ENCODE peak calls at places on chromosomes 1 and 21, in four cellular contexts. U is left ventricle myocardium inferior, H is NB4, O is fibroblast of lung. B is an unnamed sample.

GRCh38 chr1:234543442-234544093 is 64.6 kb upstream of the TARBP1 start:
- DNase-seq in U (peak; percentile 66), H (no peak), O (no peak), B (no peak)

GRCh38 chr1:43932786-43933385 is 715 bp upstream of the ARTN start:
- DNase-seq in U (no peak), H (peak; percentile 14), O (peak; percentile 69), B (no peak)

GRCh38 chr1:183734600-183735036 is 70.3 kb upstream of the RGL1 start:
- DNase-seq in U (peak; percentile 33), H (no peak), O (peak; percentile 35), B (peak; percentile 35)

GRCh38 chr1:162319510-162320160 is 57.0 kb downstream of the SPATA46 start:
- DNase-seq in U (no peak), H (no peak), O (peak; percentile 85), B (no peak)

GRCh38 chr1:57824535-57824934 is 400.7 kb upstream of the DAB1 start:
- DNase-seq in U (no peak), H (no peak), O (no peak), B (no peak)

GRCh38 chr1:2344121-2344681 is 47.2 kb downstream of the MORN1 start:
- DNase-seq in U (no peak), H (no peak), O (no peak), B (no peak)

GRCh38 chr21:35206141-35207125 is 157.3 kb upstream of the RUNX1 start:
- DNase-seq in U (no peak), H (no peak), O (peak; percentile 42), B (peak; percentile 62)

GRCh38 chr1:32754282-32755097 is 51.9 kb upstream of the SYNC start:
- DNase-seq in U (no peak), H (no peak), O (peak; percentile 60), B (peak; percentile 70)

GRCh38 chr1:244865028-244865371 is 657 bp upstream of the HNRNPU start:
- DNase-seq in U (peak; percentile 23), H (peak; percentile 57), O (peak; percentile 37), B (peak; percentile 39)

GRCh38 chr1:35532497-35533226 is 24.5 kb downstream of the KIAA0319L start:
- DNase-seq in U (no peak), H (no peak), O (peak; percentile 49), B (no peak)

GRCh38 chr1:38964140-38964548 is 22.5 kb upstream of the RHBDL2 start:
- DNase-seq in U (no peak), H (peak; percentile 14), O (no peak), B (no peak)

GRCh38 chr1:168497376-168497952 is 46.3 kb downstream of the XCL2 start:
- DNase-seq in U (no peak), H (no peak), O (no peak), B (no peak)

GRCh38 chr1:202551683-202552082 is 158.6 kb downstream of the SYT2 start:
- DNase-seq in U (no peak), H (no peak), O (no peak), B (peak; percentile 40)

GRCh38 chr1:4362314-4363044 is 291.9 kb upstream of the AJAP1 start:
- DNase-seq in U (no peak), H (no peak), O (no peak), B (no peak)
- TF ChIP-seq CTCF in U (no peak), H (no peak), O (no peak), B (no peak)

DNA sequence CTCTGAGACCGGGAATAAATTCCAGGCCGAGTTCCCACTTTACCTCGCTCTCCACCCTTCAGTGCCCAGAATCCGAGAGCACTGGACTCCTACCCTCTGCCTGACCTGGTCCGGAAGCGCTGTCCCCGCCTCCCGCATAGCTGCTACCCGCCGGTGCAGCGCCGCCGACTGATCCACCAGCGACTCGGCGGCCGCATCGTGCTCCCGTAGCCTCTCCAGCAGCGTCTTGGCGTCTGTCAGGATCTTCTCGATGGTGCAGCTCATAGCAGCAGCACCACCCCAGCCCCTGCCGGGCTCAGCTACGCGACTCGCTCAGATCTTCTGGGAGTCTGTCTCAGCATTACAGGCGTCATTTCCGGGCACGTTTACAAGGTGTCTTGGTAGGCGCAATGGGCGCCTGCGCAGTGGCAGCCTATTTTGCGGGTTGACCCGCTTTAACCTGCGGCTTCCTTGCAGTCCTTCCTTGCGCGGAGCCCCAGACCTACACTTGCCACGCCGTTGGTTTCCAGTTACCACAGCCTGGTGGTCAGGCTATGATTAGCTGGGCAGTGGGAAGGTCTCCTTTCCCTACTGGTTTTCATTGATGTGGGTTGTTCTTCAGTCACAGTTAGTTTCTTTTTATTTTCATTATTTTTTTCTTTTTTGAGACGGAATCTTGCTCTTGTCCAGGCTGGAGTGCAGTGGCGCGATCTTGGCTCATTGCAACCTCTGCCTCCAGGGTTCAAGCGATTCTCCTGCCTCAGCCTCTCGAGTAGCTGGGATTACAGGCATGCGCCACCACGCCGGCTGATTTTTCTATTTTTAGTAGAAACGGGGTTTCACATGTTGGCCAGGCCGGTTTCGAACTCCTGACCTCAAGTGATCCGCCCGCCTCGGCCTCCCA is at the start of gene SIKE1:
- DNase-seq in U (peak; percentile 90), H (peak; percentile 97), O (peak; percentile 96), B (peak; percentile 97)
- TF ChIP-seq CTCF in U (no peak), H (no peak), O (no peak), B (no peak)

DNA sequence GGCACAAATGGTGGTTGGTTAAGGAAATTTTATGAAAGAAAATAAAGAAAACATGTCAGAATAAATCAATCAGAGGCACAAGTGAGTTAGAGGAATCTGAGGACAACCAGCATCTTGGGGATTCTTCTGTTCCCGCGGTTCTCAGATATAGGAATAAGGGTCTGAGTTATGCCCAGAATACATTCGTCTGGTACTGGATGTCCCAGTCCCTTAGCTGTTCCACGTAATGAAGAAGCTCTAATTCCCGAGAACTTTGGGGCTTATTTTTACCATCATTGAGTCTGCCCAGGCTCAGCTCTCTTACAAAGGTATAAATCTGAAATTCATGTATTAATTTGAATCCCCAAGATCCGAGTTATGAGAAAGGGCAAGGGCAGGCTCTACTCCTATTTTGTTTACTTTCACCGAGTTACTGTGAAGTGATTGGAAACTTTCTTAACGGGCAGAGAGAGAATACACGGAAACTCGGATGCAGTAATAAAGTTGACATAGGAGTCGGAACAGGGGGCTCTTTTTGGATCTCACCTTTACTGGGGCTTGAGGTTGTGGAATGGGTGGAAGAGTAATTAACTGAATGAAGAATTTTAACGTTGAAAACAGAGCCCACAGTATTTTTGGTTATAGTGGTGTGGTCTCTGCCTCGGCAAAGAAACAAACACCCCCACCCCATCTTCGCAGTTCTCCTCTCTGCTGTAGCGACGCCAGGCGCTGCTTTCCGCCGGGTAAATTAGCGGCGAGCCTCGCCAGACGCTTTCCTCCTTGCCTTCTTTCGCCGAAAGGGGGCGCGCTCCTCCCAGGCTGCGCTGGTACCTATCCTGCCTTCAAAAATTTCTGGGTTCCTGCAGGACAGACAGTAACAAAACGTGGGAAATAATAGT is 7.1 kb downstream of the PRRX1 start:
- DNase-seq in U (peak; percentile 48), H (no peak), O (no peak), B (peak; percentile 74)
- TF ChIP-seq CTCF in U (peak; percentile 70), H (no peak), O (peak; percentile 32), B (peak; percentile 78)

GRCh38 chr1:229980009-229980408 is 87.0 kb upstream of the GALNT2 start:
- DNase-seq in U (no peak), H (no peak), O (peak; percentile 47), B (no peak)
- TF ChIP-seq CTCF in U (no peak), H (no peak), O (no peak), B (no peak)

GRCh38 chr1:214422137-214422671 is 129.2 kb downstream of the PTPN14 start:
- DNase-seq in U (no peak), H (no peak), O (peak; percentile 95), B (no peak)
- TF ChIP-seq CTCF in U (no peak), H (no peak), O (no peak), B (no peak)

DNA sequence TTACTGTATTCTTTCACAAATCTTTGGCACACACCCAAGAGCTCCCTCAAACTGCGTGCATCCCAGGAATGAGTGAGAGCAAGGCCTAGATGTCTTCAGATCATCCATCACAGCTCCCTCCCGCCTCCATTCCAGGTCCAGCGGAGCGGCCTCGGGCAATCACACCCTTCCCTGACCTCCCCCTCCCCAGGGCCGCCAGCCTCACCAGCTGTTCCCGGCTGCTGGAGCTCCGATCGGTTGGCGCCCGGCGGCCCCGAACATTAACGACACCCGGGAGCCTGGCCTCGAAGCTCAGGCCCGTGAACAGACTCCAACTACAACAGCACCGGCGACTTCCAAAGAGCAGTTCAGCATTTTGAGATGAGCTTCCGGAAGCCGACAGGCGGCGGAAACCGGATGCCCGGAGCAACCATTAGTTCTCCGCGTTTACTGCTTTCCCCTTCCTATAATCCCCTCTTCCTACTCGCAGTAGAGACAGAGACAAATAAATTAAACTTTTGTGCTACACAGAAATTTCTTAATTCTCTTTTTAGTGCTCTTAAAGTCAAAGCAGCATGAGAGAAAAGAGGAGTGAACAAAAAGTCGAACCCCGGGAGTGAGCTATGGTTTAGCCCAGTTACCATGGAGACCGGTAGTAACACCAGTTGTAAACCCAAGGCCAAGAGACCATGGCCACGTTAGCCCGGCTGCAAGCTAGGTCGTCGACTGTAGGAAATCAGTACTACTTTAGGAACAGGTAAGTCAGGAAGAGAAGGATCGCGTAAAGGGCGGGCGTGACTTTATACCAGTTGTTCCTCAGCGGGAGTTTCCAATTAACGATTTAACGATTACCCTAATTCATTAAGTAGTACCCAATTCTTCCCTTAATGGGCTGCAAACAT is at the start of the genes GPATCH2 and SPATA17:
- DNase-seq in U (peak; percentile 78), H (peak; percentile 85), O (peak; percentile 91), B (peak; percentile 92)
- TF ChIP-seq CTCF in U (peak; percentile 65), H (no peak), O (no peak), B (peak; percentile 20)

GRCh38 chr1:198829948-198830347 is 191.1 kb downstream of the PTPRC start:
- DNase-seq in U (no peak), H (no peak), O (peak; percentile 40), B (no peak)
- TF ChIP-seq CTCF in U (no peak), H (no peak), O (peak; percentile 22), B (peak; percentile 28)

GRCh38 chr1:178772952-178773351 is 47.9 kb downstream of the RALGPS2 start:
- DNase-seq in U (no peak), H (no peak), O (no peak), B (no peak)

GRCh38 chr1:178768423-178768822 is 43.4 kb downstream of the RALGPS2 start:
- DNase-seq in U (no peak), H (peak; percentile 67), O (peak; percentile 8), B (no peak)

GRCh38 chr1:178776553-178776952 is 51.5 kb downstream of the RALGPS2 start:
- DNase-seq in U (no peak), H (no peak), O (no peak), B (no peak)

DNA sequence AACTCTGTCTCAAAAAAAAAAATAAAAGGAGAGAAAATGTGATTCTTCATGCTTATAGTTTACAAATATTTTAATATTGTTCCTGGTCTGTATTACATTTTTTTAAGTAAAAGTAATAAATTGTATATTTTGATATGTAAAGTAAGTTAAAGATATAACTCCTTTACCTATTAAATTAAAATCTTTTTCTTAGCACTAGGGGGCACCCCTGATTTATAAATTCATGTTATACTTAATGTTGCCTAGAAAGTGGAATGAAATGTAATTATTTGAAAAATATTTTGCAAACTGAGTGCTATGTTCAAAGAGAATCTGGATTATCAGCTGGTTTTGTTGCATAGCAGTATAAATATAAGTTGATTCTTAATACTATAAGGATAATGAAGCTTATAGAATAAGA is 49.2 kb downstream of the RALGPS2 start:
- DNase-seq in U (no peak), H (peak; percentile 52), O (peak; percentile 15), B (peak; percentile 28)
- TF ChIP-seq CTCF in U (peak; percentile 50), H (no peak), O (no peak), B (peak; percentile 60)

GRCh38 chr1:152486400-152487006 is 24.1 kb upstream of the LCE5A start:
- DNase-seq in U (no peak), H (peak; percentile 25), O (no peak), B (no peak)
- TF ChIP-seq CTCF in U (peak; percentile 24), H (peak; percentile 52), O (peak; percentile 34), B (no peak)